ENCODE peak calls at places on chromosomes 5 and 9, in five cellular contexts. T is H1, E is OCI-LY7, I is DND-41, X is GM23248. S is an unnamed sample.

GRCh38 chr5:177426566-177427210 is at the start of gene GRK6:
- DNase-seq in T (no peak), E (peak; percentile 81), X (peak; percentile 74), I (peak; percentile 76), S (peak; percentile 66)

GRCh38 chr5:69030663-69031062 is 63.2 kb upstream of the SLC30A5 start:
- DNase-seq in E (no peak), I (no peak), X (peak; percentile 16), T (no peak), S (no peak)

GRCh38 chr9:16282216-16282615 is 588.3 kb downstream of the BNC2 start:
- DNase-seq in E (no peak), T (no peak), I (no peak), X (peak; percentile 35), S (no peak)

GRCh38 chr9:136081113-136081825 is 13.8 kb downstream of the NACC2 start:
- DNase-seq in T (no peak), X (no peak), I (no peak), E (no peak), S (no peak)

GRCh38 chr9:83066771-83067170 is 3.8 kb upstream of the RASEF start:
- DNase-seq in X (peak; percentile 96), T (no peak), I (no peak), E (no peak), S (no peak)

GRCh38 chr9:88238281-88238571 is 100.0 kb upstream of the SPATA31C2 start:
- DNase-seq in T (no peak), X (no peak), I (no peak), E (no peak), S (no peak)

GRCh38 chr9:28318515-28318914 is 745.2 kb upstream of the C9orf72 start:
- DNase-seq in I (no peak), E (no peak), T (no peak), X (no peak), S (no peak)

GRCh38 chr5:178206166-178207101 is 2.1 kb downstream of the HNRNPAB start:
- DNase-seq in I (peak; percentile 34), T (no peak), E (no peak), X (peak; percentile 50), S (no peak)

GRCh38 chr5:10556331-10556807 is 7.5 kb upstream of the ANKRD33B start:
- DNase-seq in I (no peak), E (no peak), X (peak; percentile 87), T (no peak), S (no peak)

GRCh38 chr9:2016411-2017208 is 1.5 kb downstream of the SMARCA2 start:
- DNase-seq in T (no peak), X (peak; percentile 85), I (peak; percentile 59), E (peak; percentile 73), S (peak; percentile 63)

GRCh38 chr9:2015581-2016410 is 649 bp downstream of the SMARCA2 start:
- DNase-seq in I (peak; percentile 47), E (peak; percentile 54), X (peak; percentile 81), T (no peak), S (peak; percentile 50)

GRCh38 chr9:2013688-2014087 is 1.5 kb upstream of the SMARCA2 start:
- DNase-seq in X (peak; percentile 77), I (no peak), E (no peak), T (no peak), S (no peak)

GRCh38 chr9:2014148-2014547 is 999 bp upstream of the SMARCA2 start:
- DNase-seq in E (peak; percentile 5), X (peak; percentile 37), T (no peak), I (no peak), S (no peak)

GRCh38 chr9:2014696-2015580 is at the start of gene SMARCA2:
- DNase-seq in T (no peak), E (peak; percentile 95), I (peak; percentile 95), X (peak; percentile 99), S (peak; percentile 97)
- H3K4me2 ChIP-seq in T (peak within 1 kb of the TSS; percentile 91), E (peak within 1 kb of the TSS; percentile 93), I (peak within 1 kb of the TSS; percentile 92), X (peak within 1 kb of the TSS; percentile 97), S (peak within 1 kb of the TSS; percentile 86)

GRCh38 chr5:139691275-139691629 is 43.1 kb downstream of the CXXC5 start:
- DNase-seq in T (no peak), X (no peak), E (no peak), I (no peak), S (no peak)

GRCh38 chr5:139690385-139691274 is 42.5 kb downstream of the CXXC5 start:
- DNase-seq in T (no peak), X (peak; percentile 87), E (no peak), I (no peak), S (no peak)

GRCh38 chr5:139693676-139694364 is 45.7 kb downstream of the CXXC5 start:
- DNase-seq in T (no peak), I (no peak), E (no peak), X (peak; percentile 51), S (no peak)

GRCh38 chr5:139692605-139693340 is 44.6 kb downstream of the CXXC5 start:
- DNase-seq in I (no peak), X (no peak), T (no peak), E (no peak), S (no peak)

GRCh38 chr5:139692148-139692547 is 44.0 kb downstream of the CXXC5 start:
- DNase-seq in T (no peak), E (no peak), I (no peak), X (no peak), S (no peak)
- H3K4me1 ChIP-seq in T (peaks cover 38% of the 10 kb centered on the region), E (peaks cover 36% of the 10 kb centered on the region), I (peaks cover under 1% of the 10 kb centered on the region), X (peaks cover 51% of the 10 kb centered on the region), S (no peaks in the 10 kb centered on the region)

DNA sequence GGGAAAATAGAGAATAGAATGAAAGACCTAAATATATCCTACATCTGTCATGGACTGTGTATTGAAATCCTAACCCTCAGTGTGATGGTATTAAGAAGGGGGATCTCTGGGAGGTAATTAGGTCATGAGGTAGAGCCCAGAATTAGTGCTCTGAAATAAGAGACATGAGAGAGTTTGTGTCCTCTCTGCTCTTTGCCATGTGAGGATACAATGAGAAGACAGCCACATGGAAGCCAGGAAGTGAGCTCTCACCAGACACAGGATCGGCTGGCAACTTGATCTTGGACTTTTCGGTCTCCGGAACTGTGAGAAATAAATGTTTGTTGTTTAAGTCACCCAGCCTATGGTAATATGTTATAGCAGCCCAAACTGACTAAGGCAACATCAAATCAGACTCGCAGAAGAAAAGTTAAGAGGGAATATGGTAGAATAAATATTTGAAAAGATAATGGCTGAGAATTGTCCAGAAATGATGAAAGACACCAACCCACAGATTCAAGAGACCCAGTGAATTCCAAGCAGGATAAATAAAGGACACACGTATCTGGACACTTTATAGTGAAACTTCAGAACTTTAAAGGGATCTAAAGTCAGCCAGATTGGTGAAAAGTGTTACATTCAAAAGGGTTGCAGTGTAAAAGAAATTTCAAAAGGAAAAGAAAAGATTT is 12.7 kb upstream of the SLC36A1 start:
- DNase-seq in T (no peak), I (no peak), X (no peak), E (no peak), S (no peak)
- H3K4me2 ChIP-seq in T (no peak overlapping the region), I (no peak overlapping the region), X (no peak overlapping the region), E (no peak overlapping the region), S (no peak overlapping the region)

GRCh38 chr9:12878342-12878978 is 103.6 kb downstream of the LURAP1L start:
- DNase-seq in T (no peak), I (no peak), E (no peak), X (peak; percentile 3), S (no peak)
- H3K4me1 ChIP-seq in T (no peaks in the 10 kb centered on the region), I (no peaks in the 10 kb centered on the region), E (no peaks in the 10 kb centered on the region), X (peaks cover 53% of the 10 kb centered on the region), S (no peaks in the 10 kb centered on the region)

GRCh38 chr9:38025166-38025565 is 43.9 kb downstream of the SHB start:
- DNase-seq in I (no peak), E (no peak), T (no peak), X (no peak), S (no peak)
- H3K4me2 ChIP-seq in I (no peak overlapping the region), E (no peak overlapping the region), T (no peak overlapping the region), X (peak overlapping the region; percentile 55), S (no peak overlapping the region)

GRCh38 chr5:141485305-141486055 is 650 bp downstream of the PCDHGC4 start:
- DNase-seq in X (peak; percentile 33), E (no peak), I (no peak), T (no peak), S (no peak)
- H3K4me1 ChIP-seq in X (peaks cover 40% of the 10 kb centered on the region), E (peaks cover 57% of the 10 kb centered on the region), I (no peaks in the 10 kb centered on the region), T (peaks cover 14% of the 10 kb centered on the region), S (no peaks in the 10 kb centered on the region)

GRCh38 chr9:114096866-114097612 is 2.1 kb downstream of the KIF12 start:
- DNase-seq in T (no peak), I (no peak), X (no peak), E (no peak), S (no peak)
- H3K4me2 ChIP-seq in T (peak overlapping the region; percentile 75), I (no peak overlapping the region), X (no peak overlapping the region), E (no peak overlapping the region), S (no peak overlapping the region)

S was measured in MM.1S.